ENCODE peak calls at places on chromosomes 12 and 14, in four cellular contexts. R is HepG2, F is GM12878, I is K562. E is an unnamed sample.

GRCh38 chr14:90514015-90514398 is 117.2 kb downstream of the CALM1 start:
- DNase-seq in F (no peak), R (no peak), I (no peak), E (no peak)

GRCh38 chr14:83372271-83372670 is 1838.6 kb upstream of the SEL1L start:
- DNase-seq in I (no peak), F (no peak), R (no peak), E (no peak)

GRCh38 chr12:48977290-48978281 is 536 bp upstream of the WNT1 start:
- DNase-seq in R (peak), I (peak), F (no peak), E (peak)

GRCh38 chr12:32305163-32305562 is 94.2 kb upstream of the FGD4 start:
- DNase-seq in F (no peak), I (no peak), R (peak), E (peak)

GRCh38 chr14:30921305-30921704 is 46.9 kb downstream of the COCH start:
- DNase-seq in R (no peak), F (no peak), I (no peak), E (no peak)

GRCh38 chr14:66121859-66122258 is 364.3 kb upstream of the CCDC196 start:
- DNase-seq in I (no peak), F (no peak), R (no peak), E (no peak)

GRCh38 chr14:88749139-88749538 is 43.6 kb downstream of the EML5 start:
- DNase-seq in R (no peak), I (no peak), F (no peak), E (no peak)

GRCh38 chr14:77151918-77152588 is 10.5 kb upstream of the ZDHHC22 start:
- DNase-seq in R (no peak), I (no peak), F (no peak), E (peak)

GRCh38 chr12:4383304-4383865 is 3.9 kb upstream of the FGF23 start:
- DNase-seq in R (peak), I (peak), F (no peak), E (no peak)

GRCh38 chr14:94889520-94890312 is 119.8 kb upstream of the GSC start:
- DNase-seq in F (no peak), I (no peak), R (no peak), E (no peak)

GRCh38 chr12:108477055-108477880 is 37.8 kb upstream of the FICD start:
- DNase-seq in I (peak), R (no peak), F (no peak), E (no peak)

GRCh38 chr14:59619071-59619470 is 42.5 kb upstream of the CCDC175 start:
- DNase-seq in R (no peak), I (no peak), F (no peak), E (no peak)

GRCh38 chr12:4177257-4177656 is 96.3 kb upstream of the CCND2 start:
- DNase-seq in F (no peak), I (no peak), R (no peak), E (no peak)

GRCh38 chr12:60100852-60101251 is 505.0 kb downstream of the SLC16A7 start:
- DNase-seq in I (no peak), F (no peak), R (no peak), E (no peak)

GRCh38 chr12:52228366-52228765 is 4.7 kb upstream of the KRT7 start:
- DNase-seq in I (no peak), F (no peak), R (no peak), E (no peak)

GRCh38 chr14:27184371-27184901 is 586.6 kb upstream of the NOVA1 start:
- DNase-seq in F (no peak), R (no peak), I (no peak), E (no peak)

GRCh38 chr12:16030729-16031128 is 119.6 kb downstream of the DERA start:
- DNase-seq in F (no peak), R (peak), I (no peak), E (no peak)

GRCh38 chr12:22924391-22924790 is 299.4 kb downstream of the ETNK1 start:
- DNase-seq in F (no peak), R (no peak), I (no peak), E (no peak)

GRCh38 chr12:12992418-12993175 is 7.5 kb downstream of the HEBP1 start:
- DNase-seq in F (no peak), R (peak), I (no peak), E (peak)

GRCh38 chr12:124543591-124544310 is 23.7 kb downstream of the NCOR2 start:
- DNase-seq in F (no peak), I (no peak), R (no peak), E (no peak)

GRCh38 chr12:97967831-97968230 is 505.2 kb downstream of the RMST start:
- DNase-seq in I (no peak), F (no peak), R (no peak), E (no peak)

GRCh38 chr12:132161046-132161781 is 17.0 kb downstream of the NOC4L start:
- DNase-seq in F (no peak), I (no peak), R (no peak), E (no peak)

GRCh38 chr12:85076688-85077430 is 40.7 kb downstream of the LRRIQ1 start:
- DNase-seq in I (no peak), R (peak), F (no peak), E (peak)

GRCh38 chr12:11705010-11705409 is 55.5 kb downstream of the ETV6 start:
- DNase-seq in R (peak), I (no peak), F (no peak), E (peak)

GRCh38 chr12:132847363-132848356 is 19.0 kb upstream of the GOLGA3 start:
- DNase-seq in F (no peak), I (no peak), R (no peak), E (no peak)

GRCh38 chr14:65168840-65169239 is 66.5 kb upstream of the MAX start:
- DNase-seq in F (no peak), I (no peak), R (no peak), E (no peak)

GRCh38 chr12:93461503-93461902 is 5.8 kb upstream of the MRPL42 start:
- DNase-seq in I (no peak), F (no peak), R (no peak), E (no peak)

GRCh38 chr14:89613260-89614008 is 196.4 kb upstream of the FOXN3 start:
- DNase-seq in F (no peak), I (no peak), R (no peak), E (no peak)

GRCh38 chr12:89782807-89783206 is 74.2 kb upstream of the ATP2B1 start:
- DNase-seq in F (no peak), R (no peak), I (no peak), E (no peak)

GRCh38 chr12:19849208-19849607 is 409.9 kb downstream of the AEBP2 start:
- DNase-seq in I (no peak), R (no peak), F (no peak), E (no peak)

GRCh38 chr12:101616027-101616494 is 21.3 kb downstream of the MYBPC1 start:
- DNase-seq in I (no peak), R (peak), F (no peak), E (no peak)

GRCh38 chr12:75964150-75964549 is 67.4 kb downstream of the PHLDA1 start:
- DNase-seq in R (no peak), I (peak), F (no peak), E (peak)

GRCh38 chr14:38208825-38209562 is 1.3 kb downstream of the SSTR1 start:
- DNase-seq in F (no peak), R (peak), I (no peak), E (no peak)
- H3K27ac ChIP-seq in F (no peak), R (no peak), I (no peak), E (no peak)

DNA sequence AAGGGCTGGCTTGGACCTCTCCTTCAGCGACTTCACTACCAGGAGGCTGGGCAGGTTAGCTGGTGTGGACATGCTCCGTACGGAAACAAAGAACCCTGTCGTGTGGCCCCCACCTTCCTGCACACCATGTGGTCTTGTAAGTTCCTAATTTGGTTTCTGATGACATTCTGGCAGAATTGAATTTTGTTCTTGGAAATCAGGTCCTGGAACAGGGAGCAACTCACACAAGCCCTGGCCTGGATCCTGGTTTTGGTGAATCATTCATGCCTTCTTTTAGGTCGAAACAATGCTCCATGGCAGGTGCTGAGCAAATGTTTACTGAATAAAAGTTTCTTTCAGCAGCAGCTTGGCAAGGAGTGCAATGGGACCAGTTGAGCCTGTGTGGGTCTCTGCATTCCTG is 978.5 kb downstream of the BCL11B start:
- DNase-seq in I (no peak), F (no peak), R (no peak), E (no peak)
- TF ChIP-seq CHD4 in I (no peak), F (no peak), R (no peak), E (no peak)

DNA sequence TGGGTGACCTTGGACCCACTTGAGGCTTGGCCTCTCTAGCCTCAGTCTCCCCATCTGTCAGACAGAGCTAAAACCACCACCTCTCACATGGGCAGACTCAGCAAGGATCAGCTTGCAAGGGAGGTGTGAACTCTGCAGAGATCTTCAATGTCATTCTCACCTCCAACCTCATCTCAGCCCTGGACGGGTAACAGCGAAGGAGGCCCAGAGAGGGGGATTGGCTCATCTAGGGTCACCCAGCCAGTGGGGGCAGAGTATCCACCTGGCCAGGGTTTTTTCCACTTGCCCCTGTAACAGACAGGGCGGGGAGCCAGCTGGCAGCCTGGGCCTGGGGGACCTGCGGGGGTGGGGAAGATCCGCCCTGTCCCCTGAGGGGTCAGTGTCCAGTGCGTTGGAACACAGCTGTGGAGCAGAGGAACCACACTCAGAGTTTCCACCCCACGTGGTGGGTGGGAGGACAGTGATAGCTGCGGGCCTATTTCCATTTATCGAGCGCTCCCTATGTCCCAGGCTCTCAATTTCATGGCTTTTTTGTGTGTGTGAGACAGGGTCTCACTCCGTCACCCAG is 27.4 kb downstream of the DTX1 start:
- DNase-seq in I (no peak), R (no peak), F (no peak), E (no peak)
- TF ChIP-seq HDAC2 in I (no peak), R (no peak), F (no peak), E (no peak)

GRCh38 chr12:57119294-57119693 is 8.1 kb upstream of the STAT6 start:
- DNase-seq in R (no peak), I (no peak), F (no peak), E (no peak)
- H3K27ac ChIP-seq in R (no peak), I (no peak), F (no peak), E (peak)

GRCh38 chr14:61620130-61620946 is 75.0 kb upstream of the HIF1A start:
- DNase-seq in F (peak), I (no peak), R (peak), E (no peak)
- TF ChIP-seq CHD4 in F (no peak), I (no peak), R (no peak), E (no peak)

GRCh38 chr12:111412830-111413441 is 7.2 kb downstream of the SH2B3 start:
- DNase-seq in F (no peak), R (no peak), I (no peak), E (no peak)

GRCh38 chr12:111411187-111411764 is 5.6 kb downstream of the SH2B3 start:
- DNase-seq in I (no peak), F (no peak), R (no peak), E (no peak)

GRCh38 chr12:111410229-111411186 is 4.8 kb downstream of the SH2B3 start:
- DNase-seq in F (no peak), R (no peak), I (no peak), E (no peak)

GRCh38 chr12:111413442-111414086 is 7.8 kb downstream of the SH2B3 start:
- DNase-seq in F (no peak), R (no peak), I (no peak), E (no peak)

GRCh38 chr12:111412007-111412829 is 6.5 kb downstream of the SH2B3 start:
- DNase-seq in I (no peak), R (no peak), F (no peak), E (no peak)
- TF ChIP-seq HDAC2 in I (no peak), R (no peak), F (no peak), E (no peak)

GRCh38 chr12:24172031-24172772 is 222.7 kb upstream of the SOX5 start:
- DNase-seq in R (no peak), F (peak), I (no peak), E (no peak)
- H3K27ac ChIP-seq in R (no peak), F (peak), I (no peak), E (no peak)